ENCODE peak calls at places on chromosomes 16 and 17, in six cellular contexts. One of them, this sample, is unnamed.

GRCh38 chr16:88643546-88643932 is 5.2 kb downstream of the IL17C start:
- DNase-seq in H9: no peak
- DNase-seq in IMR-90: no peak
- DNase-seq in mesendoderm: no peak
- DNase-seq in H1: no peak
- DNase-seq in mesenchymal stem cell: no peak
- DNase-seq in this sample: no peak

GRCh38 chr17:31900877-31901276 is 631 bp downstream of the UTP6 start:
- DNase-seq in H9: no peak
- DNase-seq in IMR-90: peak; percentile 25
- DNase-seq in mesendoderm: peak; percentile 15
- DNase-seq in H1: no peak
- DNase-seq in mesenchymal stem cell: peak; percentile 49
- DNase-seq in this sample: no peak

GRCh38 chr16:67528222-67528869 is at the start of gene RIPOR1:
- DNase-seq in H9: peak; percentile 69
- DNase-seq in IMR-90: no peak
- DNase-seq in mesendoderm: peak; percentile 61
- DNase-seq in H1: peak; percentile 67
- DNase-seq in mesenchymal stem cell: peak; percentile 53
- DNase-seq in this sample: peak; percentile 49

GRCh38 chr17:7513850-7514419 is 29.8 kb downstream of the POLR2A start:
- DNase-seq in H9: no peak
- DNase-seq in IMR-90: no peak
- DNase-seq in mesendoderm: no peak
- DNase-seq in H1: no peak
- DNase-seq in mesenchymal stem cell: no peak
- DNase-seq in this sample: no peak

GRCh38 chr16:27576729-27577128 is 26.8 kb downstream of the KATNIP start:
- DNase-seq in H9: no peak
- DNase-seq in IMR-90: no peak
- DNase-seq in mesendoderm: no peak
- DNase-seq in H1: no peak
- DNase-seq in mesenchymal stem cell: no peak
- DNase-seq in this sample: no peak

GRCh38 chr17:33290156-33290697 is 2.9 kb downstream of the ASIC2 start:
- DNase-seq in H9: no peak
- DNase-seq in IMR-90: no peak
- DNase-seq in mesendoderm: no peak
- DNase-seq in H1: no peak
- DNase-seq in mesenchymal stem cell: no peak
- DNase-seq in this sample: no peak

GRCh38 chr17:292016-292415 is 60.6 kb downstream of the RPH3AL start:
- DNase-seq in H9: no peak
- DNase-seq in IMR-90: no peak
- DNase-seq in mesendoderm: no peak
- DNase-seq in H1: no peak
- DNase-seq in mesenchymal stem cell: no peak
- DNase-seq in this sample: no peak

GRCh38 chr17:68512967-68513474 is 791 bp downstream of the PRKAR1A start:
- DNase-seq in H9: no peak
- DNase-seq in IMR-90: peak; percentile 43
- DNase-seq in mesendoderm: peak; percentile 86
- DNase-seq in H1: no peak
- DNase-seq in mesenchymal stem cell: peak; percentile 68
- DNase-seq in this sample: no peak

GRCh38 chr16:84924339-84925091 is 86.8 kb downstream of the ZDHHC7 start:
- DNase-seq in H9: no peak
- DNase-seq in IMR-90: no peak
- DNase-seq in mesendoderm: no peak
- DNase-seq in H1: no peak
- DNase-seq in mesenchymal stem cell: no peak
- DNase-seq in this sample: no peak

GRCh38 chr16:89890200-89890599 is 16.8 kb downstream of the TCF25 start:
- DNase-seq in H9: no peak
- DNase-seq in IMR-90: no peak
- DNase-seq in mesendoderm: no peak
- DNase-seq in H1: no peak
- DNase-seq in mesenchymal stem cell: no peak
- DNase-seq in this sample: no peak

GRCh38 chr16:84198401-84198800 is 7.4 kb downstream of the ADAD2 start:
- DNase-seq in H9: no peak
- DNase-seq in IMR-90: peak; percentile 59
- DNase-seq in mesendoderm: no peak
- DNase-seq in H1: no peak
- DNase-seq in mesenchymal stem cell: peak; percentile 79
- DNase-seq in this sample: no peak

GRCh38 chr17:5619088-5619740 is 34.9 kb upstream of the NLRP1 start:
- DNase-seq in H9: no peak
- DNase-seq in IMR-90: no peak
- DNase-seq in mesendoderm: no peak
- DNase-seq in H1: no peak
- DNase-seq in mesenchymal stem cell: no peak
- DNase-seq in this sample: no peak

GRCh38 chr17:6525111-6525510 is 31.2 kb downstream of the PITPNM3 start:
- DNase-seq in H9: peak; percentile 42
- DNase-seq in IMR-90: no peak
- DNase-seq in mesendoderm: no peak
- DNase-seq in H1: no peak
- DNase-seq in mesenchymal stem cell: no peak
- DNase-seq in this sample: no peak

GRCh38 chr17:40018211-40019121 is 3.2 kb downstream of the CSF3 start:
- DNase-seq in H9: peak; percentile 79
- DNase-seq in IMR-90: no peak
- DNase-seq in mesendoderm: peak; percentile 70
- DNase-seq in H1: peak; percentile 76
- DNase-seq in mesenchymal stem cell: no peak
- DNase-seq in this sample: no peak

GRCh38 chr17:13031718-13032350 is 14.0 kb upstream of the ELAC2 start:
- DNase-seq in H9: peak; percentile 63
- DNase-seq in IMR-90: peak; percentile 47
- DNase-seq in mesendoderm: peak; percentile 67
- DNase-seq in H1: peak; percentile 66
- DNase-seq in mesenchymal stem cell: peak; percentile 48
- DNase-seq in this sample: no peak

GRCh38 chr17:7383742-7384488 is 3.0 kb downstream of the TNK1 start:
- DNase-seq in H9: peak; percentile 93
- DNase-seq in IMR-90: peak; percentile 13
- DNase-seq in mesendoderm: peak; percentile 80
- DNase-seq in H1: peak; percentile 92
- DNase-seq in mesenchymal stem cell: peak; percentile 32
- DNase-seq in this sample: no peak

GRCh38 chr16:68368602-68368944 is 57.8 kb downstream of the PRMT7 start:
- DNase-seq in H9: no peak
- DNase-seq in IMR-90: no peak
- DNase-seq in mesendoderm: peak; percentile 37
- DNase-seq in H1: no peak
- DNase-seq in mesenchymal stem cell: no peak
- DNase-seq in this sample: no peak

GRCh38 chr17:81164464-81165245 is 652 bp upstream of the PVALEF start:
- DNase-seq in H9: no peak
- DNase-seq in IMR-90: no peak
- DNase-seq in mesendoderm: no peak
- DNase-seq in H1: no peak
- DNase-seq in mesenchymal stem cell: no peak
- DNase-seq in this sample: no peak

GRCh38 chr17:51500454-51500853 is 240.1 kb downstream of the UTP18 start:
- DNase-seq in H9: no peak
- DNase-seq in IMR-90: no peak
- DNase-seq in mesendoderm: no peak
- DNase-seq in H1: no peak
- DNase-seq in mesenchymal stem cell: no peak
- DNase-seq in this sample: no peak

GRCh38 chr17:44084131-44084538 is 13.6 kb downstream of the G6PC3 start:
- DNase-seq in H9: peak; percentile 78
- DNase-seq in IMR-90: no peak
- DNase-seq in mesendoderm: peak; percentile 44
- DNase-seq in H1: peak; percentile 85
- DNase-seq in mesenchymal stem cell: no peak
- DNase-seq in this sample: no peak

GRCh38 chr16:29694384-29695195 is 15.6 kb downstream of the QPRT start:
- DNase-seq in H9: no peak
- DNase-seq in IMR-90: no peak
- DNase-seq in mesendoderm: no peak
- DNase-seq in H1: no peak
- DNase-seq in mesenchymal stem cell: no peak
- DNase-seq in this sample: no peak

GRCh38 chr17:47785538-47786123 is 36.0 kb downstream of the OSBPL7 start:
- DNase-seq in H9: peak; percentile 81
- DNase-seq in IMR-90: peak; percentile 16
- DNase-seq in mesendoderm: peak; percentile 75
- DNase-seq in H1: peak; percentile 82
- DNase-seq in mesenchymal stem cell: peak; percentile 49
- DNase-seq in this sample: peak; percentile 65

GRCh38 chr16:52050418-52050817 is 496.5 kb downstream of the TOX3 start:
- DNase-seq in H9: no peak
- DNase-seq in IMR-90: peak; percentile 24
- DNase-seq in mesendoderm: no peak
- DNase-seq in H1: no peak
- DNase-seq in mesenchymal stem cell: peak; percentile 29
- DNase-seq in this sample: no peak

GRCh38 chr17:80624864-80625263 is 80.2 kb downstream of the RPTOR start:
- DNase-seq in H9: no peak
- DNase-seq in IMR-90: no peak
- DNase-seq in mesendoderm: no peak
- DNase-seq in H1: no peak
- DNase-seq in mesenchymal stem cell: no peak
- DNase-seq in this sample: no peak

GRCh38 chr16:78118469-78119025 is 19.1 kb downstream of the WWOX start:
- DNase-seq in H9: no peak
- DNase-seq in IMR-90: no peak
- DNase-seq in mesendoderm: no peak
- DNase-seq in H1: no peak
- DNase-seq in mesenchymal stem cell: no peak
- DNase-seq in this sample: no peak

GRCh38 chr17:78849026-78849425 is 8.4 kb upstream of the USP36 start:
- DNase-seq in H9: no peak
- DNase-seq in IMR-90: no peak
- DNase-seq in mesendoderm: no peak
- DNase-seq in H1: no peak
- DNase-seq in mesenchymal stem cell: no peak
- DNase-seq in this sample: no peak

GRCh38 chr17:78910885-78911284 is 7.9 kb upstream of the CEP295NL start:
- DNase-seq in H9: no peak
- DNase-seq in IMR-90: no peak
- DNase-seq in mesendoderm: no peak
- DNase-seq in H1: no peak
- DNase-seq in mesenchymal stem cell: no peak
- DNase-seq in this sample: no peak

GRCh38 chr16:27324851-27325301 is 11.1 kb downstream of the IL4R start:
- DNase-seq in H9: peak; percentile 82
- DNase-seq in IMR-90: no peak
- DNase-seq in mesendoderm: peak; percentile 78
- DNase-seq in H1: peak; percentile 51
- DNase-seq in mesenchymal stem cell: no peak
- DNase-seq in this sample: no peak

GRCh38 chr17:19769946-19770652 is 22.0 kb upstream of the ALDH3A1 start:
- DNase-seq in H9: no peak
- DNase-seq in IMR-90: peak; percentile 70
- DNase-seq in mesendoderm: no peak
- DNase-seq in H1: peak; percentile 41
- DNase-seq in mesenchymal stem cell: peak; percentile 56
- DNase-seq in this sample: no peak

GRCh38 chr17:40949406-40949805 is 12.0 kb upstream of the KRT23 start:
- DNase-seq in H9: no peak
- DNase-seq in IMR-90: no peak
- DNase-seq in mesendoderm: no peak
- DNase-seq in H1: no peak
- DNase-seq in mesenchymal stem cell: no peak
- DNase-seq in this sample: peak; percentile 18

GRCh38 chr17:46765491-46765890 is 53.0 kb downstream of the WNT3 start:
- DNase-seq in H9: no peak
- DNase-seq in IMR-90: no peak
- DNase-seq in mesendoderm: no peak
- DNase-seq in H1: peak; percentile 42
- DNase-seq in mesenchymal stem cell: no peak
- DNase-seq in this sample: no peak

GRCh38 chr17:77579131-77579530 is 379.4 kb upstream of the TNRC6C start:
- DNase-seq in H9: no peak
- DNase-seq in IMR-90: no peak
- DNase-seq in mesendoderm: no peak
- DNase-seq in H1: no peak
- DNase-seq in mesenchymal stem cell: no peak
- DNase-seq in this sample: no peak

DNA sequence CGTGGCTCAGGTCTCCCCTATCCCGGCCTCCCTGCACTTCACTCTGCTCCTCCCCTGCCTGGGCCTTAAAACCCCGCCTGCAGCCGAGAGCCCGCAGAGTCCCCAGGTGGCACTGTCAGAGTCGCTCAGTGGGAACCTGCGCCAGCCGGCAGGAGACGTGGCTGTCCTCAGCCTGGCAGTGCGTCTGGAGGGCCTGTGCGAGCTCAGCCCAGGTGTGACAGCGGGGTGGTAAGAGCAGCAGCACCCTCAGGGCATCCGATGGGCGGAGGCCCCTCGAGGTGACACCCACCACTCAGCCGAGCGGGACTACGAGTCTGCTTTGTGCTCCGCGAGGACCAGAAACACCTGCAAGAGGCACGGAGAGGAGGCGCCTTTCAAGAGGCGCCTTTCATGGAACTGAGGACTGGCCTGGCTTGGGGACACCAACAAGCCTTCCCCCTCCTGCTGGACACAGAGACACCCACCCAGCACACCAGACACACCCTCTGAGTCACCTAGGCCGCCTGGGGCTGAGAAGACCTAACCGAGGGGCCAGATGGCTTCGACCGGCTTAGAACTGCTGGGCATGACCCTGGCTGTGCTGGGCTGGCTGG is at the start of gene CLDN9:
- DNase-seq in H9: peak; percentile 72
- DNase-seq in IMR-90: no peak
- DNase-seq in mesendoderm: peak; percentile 54
- DNase-seq in H1: peak; percentile 82
- DNase-seq in mesenchymal stem cell: no peak
- DNase-seq in this sample: no peak
- H2AK5ac ChIP-seq in H9: no peak within 1 kb of the TSS
- H2AK5ac ChIP-seq in IMR-90: no peak within 1 kb of the TSS
- H2AK5ac ChIP-seq in mesendoderm: no peak within 1 kb of the TSS
- H2AK5ac ChIP-seq in H1: peak within 1 kb of the TSS; percentile 92
- H2AK5ac ChIP-seq in mesenchymal stem cell: no peak within 1 kb of the TSS
- H2AK5ac ChIP-seq in this sample: peak within 1 kb of the TSS; percentile 91

GRCh38 chr16:66335704-66336329 is 30.7 kb upstream of the CDH5 start:
- DNase-seq in H9: no peak
- DNase-seq in IMR-90: peak; percentile 80
- DNase-seq in mesendoderm: no peak
- DNase-seq in H1: no peak
- DNase-seq in mesenchymal stem cell: no peak
- DNase-seq in this sample: no peak
- H3K9ac ChIP-seq in H9: no peak overlapping the region
- H3K9ac ChIP-seq in IMR-90: no peak overlapping the region
- H3K9ac ChIP-seq in mesendoderm: no peak overlapping the region
- H3K9ac ChIP-seq in H1: no peak overlapping the region
- H3K9ac ChIP-seq in mesenchymal stem cell: no peak overlapping the region
- H3K9ac ChIP-seq in this sample: no peak overlapping the region

GRCh38 chr17:76493505-76494167 is 7.6 kb downstream of the RHBDF2 start:
- DNase-seq in H9: no peak
- DNase-seq in IMR-90: no peak
- DNase-seq in mesendoderm: no peak
- DNase-seq in H1: no peak
- DNase-seq in mesenchymal stem cell: no peak
- DNase-seq in this sample: no peak
- H2BK15ac ChIP-seq in H9: no peak overlapping the region
- H2BK15ac ChIP-seq in IMR-90: no peak overlapping the region
- H2BK15ac ChIP-seq in mesendoderm: no peak overlapping the region
- H2BK15ac ChIP-seq in H1: peak overlapping the region; percentile 19
- H2BK15ac ChIP-seq in mesenchymal stem cell: peak overlapping the region; percentile 92
- H2BK15ac ChIP-seq in this sample: peak overlapping the region; percentile 30

GRCh38 chr16:48385272-48385953 is at the start of gene SIAH1:
- DNase-seq in H9: peak; percentile 89
- DNase-seq in IMR-90: peak; percentile 68
- DNase-seq in mesendoderm: peak; percentile 91
- DNase-seq in H1: peak; percentile 93
- DNase-seq in mesenchymal stem cell: peak; percentile 77
- DNase-seq in this sample: peak; percentile 91
- H2AK5ac ChIP-seq in H9: no peak within 1 kb of the TSS
- H2AK5ac ChIP-seq in IMR-90: peak within 1 kb of the TSS; percentile 85
- H2AK5ac ChIP-seq in mesendoderm: peak within 1 kb of the TSS; percentile 17
- H2AK5ac ChIP-seq in H1: peak within 1 kb of the TSS; percentile 93
- H2AK5ac ChIP-seq in mesenchymal stem cell: no peak within 1 kb of the TSS
- H2AK5ac ChIP-seq in this sample: peak within 1 kb of the TSS; percentile 77

This sample was measured in neuronal stem cell.